ENCODE peak calls at places on chromosomes 3 and 15, in eight cellular contexts. I is lower lobe of right lung, M is thoracic aorta, T is iPS DF 6.9, U is heart left ventricle, E is neuronal stem cell, P is IMR-90, Q is right cardiac atrium. W is an unnamed sample.

GRCh38 chr3:167274141-167274874 is 105.8 kb downstream of the ZBBX start:
- DNase-seq in E (no peak), T (no peak), P (no peak), U (no peak), Q (no peak), M (no peak), I (no peak), W (no peak)

GRCh38 chr3:189838291-189838690 is 207.1 kb downstream of the TP63 start:
- DNase-seq in U (no peak), T (no peak), P (no peak), Q (no peak), M (no peak), I (no peak), E (no peak), W (no peak)

GRCh38 chr15:68408971-68409370 is 23.0 kb downstream of the ITGA11 start:
- DNase-seq in I (no peak), Q (no peak), P (no peak), E (no peak), M (no peak), U (peak; percentile 4), T (no peak), W (peak; percentile 22)

GRCh38 chr15:91357011-91357410 is 257.0 kb downstream of the SV2B start:
- DNase-seq in M (no peak), P (no peak), Q (no peak), I (no peak), E (no peak), T (no peak), U (no peak), W (no peak)

GRCh38 chr3:58009026-58009748 is 965 bp downstream of the FLNB start:
- DNase-seq in M (no peak), E (no peak), Q (peak; percentile 69), I (peak; percentile 64), U (no peak), P (no peak), T (no peak), W (peak; percentile 27)

GRCh38 chr15:85475317-85475701 is 94.9 kb downstream of the AKAP13 start:
- DNase-seq in E (no peak), I (no peak), T (no peak), M (no peak), U (no peak), Q (no peak), P (no peak), W (no peak)

GRCh38 chr3:57956833-57957174 is 51.4 kb upstream of the FLNB start:
- DNase-seq in U (no peak), T (no peak), E (no peak), P (no peak), Q (no peak), I (no peak), M (no peak), W (no peak)

GRCh38 chr15:75350601-75351331 is 3.9 kb downstream of the NEIL1 start:
- DNase-seq in Q (no peak), P (no peak), E (no peak), T (no peak), I (no peak), M (no peak), U (no peak), W (no peak)

GRCh38 chr3:135756016-135756695 is 209.4 kb upstream of the PPP2R3A start:
- DNase-seq in Q (no peak), I (no peak), P (no peak), U (no peak), T (no peak), E (no peak), M (no peak), W (no peak)

GRCh38 chr3:186099178-186099577 is 9.7 kb downstream of the ETV5 start:
- DNase-seq in U (peak; percentile 43), P (peak; percentile 82), M (peak; percentile 43), I (peak; percentile 63), E (no peak), Q (peak; percentile 69), T (no peak), W (no peak)

GRCh38 chr3:186097663-186098451 is 11.0 kb downstream of the ETV5 start:
- DNase-seq in P (peak; percentile 78), T (no peak), M (no peak), I (peak; percentile 70), E (peak; percentile 96), U (peak; percentile 68), Q (peak; percentile 80), W (peak; percentile 69)

GRCh38 chr3:186096295-186096694 is 12.6 kb downstream of the ETV5 start:
- DNase-seq in E (no peak), M (no peak), U (no peak), T (no peak), I (no peak), Q (no peak), P (no peak), W (no peak)

GRCh38 chr3:186097317-186097662 is 11.6 kb downstream of the ETV5 start:
- DNase-seq in E (no peak), U (no peak), T (no peak), M (no peak), I (no peak), P (no peak), Q (no peak), W (no peak)

DNA sequence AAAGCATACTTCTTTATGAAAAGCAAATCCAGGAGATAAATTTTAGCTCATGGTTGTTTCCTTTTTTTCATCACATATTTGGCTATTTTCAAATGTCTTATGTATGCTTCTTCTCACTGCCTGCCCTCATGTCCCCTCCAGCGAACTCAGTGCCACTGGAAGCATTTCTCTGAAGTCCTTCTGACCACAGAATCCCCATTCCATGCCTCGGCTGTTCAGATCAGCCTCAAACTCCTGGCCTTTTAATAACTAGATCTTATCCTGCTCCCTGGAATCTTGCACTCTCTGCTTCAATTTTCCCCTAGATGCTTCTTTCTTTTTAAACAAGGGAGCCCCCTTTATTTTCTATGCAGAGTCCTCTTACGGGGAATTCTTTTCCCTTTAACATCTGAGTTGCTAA is 10.1 kb downstream of the ETV5 start:
- DNase-seq in I (no peak), T (no peak), P (no peak), Q (no peak), M (no peak), U (no peak), E (no peak), W (no peak)
- H3K4me3 ChIP-seq in I (no peak overlapping the region), T (no peak overlapping the region), P (no peak overlapping the region), Q (no peak overlapping the region), M (no peak overlapping the region), U (no peak overlapping the region), E (no peak overlapping the region), W (no peak overlapping the region)

GRCh38 chr3:37935290-37935668 is 55.3 kb upstream of the VILL start:
- DNase-seq in U (no peak), P (peak; percentile 49), Q (no peak), E (no peak), T (no peak), M (no peak), I (no peak), W (no peak)

GRCh38 chr3:37935756-37936666 is 54.6 kb upstream of the VILL start:
- DNase-seq in E (peak; percentile 5), U (no peak), P (peak; percentile 95), I (no peak), T (no peak), M (no peak), Q (no peak), W (no peak)

GRCh38 chr3:37938011-37938410 is 52.6 kb upstream of the VILL start:
- DNase-seq in Q (no peak), U (no peak), M (no peak), T (no peak), P (no peak), I (no peak), E (no peak), W (no peak)

GRCh38 chr3:37934631-37935289 is 55.8 kb upstream of the VILL start:
- DNase-seq in P (no peak), M (no peak), I (no peak), E (no peak), U (no peak), T (no peak), Q (no peak), W (no peak)

GRCh38 chr3:37937156-37937555 is 53.4 kb upstream of the VILL start:
- DNase-seq in M (no peak), U (no peak), E (no peak), Q (no peak), T (no peak), I (no peak), P (no peak), W (no peak)
- H3K27ac ChIP-seq in M (no peak overlapping the region), U (peak overlapping the region; percentile 75), E (no peak overlapping the region), Q (no peak overlapping the region), T (no peak overlapping the region), I (no peak overlapping the region), P (peak overlapping the region; percentile 57), W (peak overlapping the region; percentile 34)

GRCh38 chr15:98700501-98700900 is 52.2 kb downstream of the IGF1R start:
- DNase-seq in Q (no peak), U (no peak), T (no peak), P (no peak), E (no peak), M (no peak), I (no peak), W (no peak)

GRCh38 chr15:98699591-98700424 is 51.5 kb downstream of the IGF1R start:
- DNase-seq in U (no peak), P (no peak), T (no peak), I (no peak), M (no peak), E (no peak), Q (no peak), W (no peak)

GRCh38 chr15:98705070-98705469 is 56.7 kb downstream of the IGF1R start:
- DNase-seq in I (no peak), P (no peak), E (no peak), T (no peak), M (no peak), Q (no peak), U (no peak), W (no peak)

GRCh38 chr15:98706387-98706786 is 58.0 kb downstream of the IGF1R start:
- DNase-seq in U (no peak), M (no peak), P (no peak), I (no peak), E (no peak), T (no peak), Q (no peak), W (no peak)

DNA sequence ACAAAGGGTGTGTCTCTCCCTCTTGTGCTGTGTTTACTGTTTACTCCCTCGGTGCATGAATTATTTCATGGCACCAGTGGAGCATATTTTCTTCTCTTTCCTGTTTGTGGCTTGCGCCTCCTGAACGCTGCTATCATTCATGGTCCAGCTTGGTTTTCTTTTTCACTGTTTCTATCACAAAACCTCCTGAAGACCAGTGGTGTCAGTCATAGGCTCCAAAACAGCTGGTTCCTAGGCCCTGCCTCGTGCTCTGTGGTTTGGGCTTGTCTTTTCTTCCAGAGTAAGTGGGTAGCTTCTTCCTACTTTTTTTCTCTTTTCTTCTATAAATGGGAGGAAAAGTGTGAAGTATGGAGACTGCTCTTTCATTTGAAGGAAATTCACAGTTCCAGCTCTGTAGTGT is 55.0 kb downstream of the IGF1R start:
- DNase-seq in Q (no peak), T (no peak), U (no peak), E (no peak), M (no peak), P (no peak), I (no peak), W (no peak)
- H3K4me1 ChIP-seq in Q (peaks cover 21% of the 10 kb centered on the region), T (peaks cover 18% of the 10 kb centered on the region), U (peaks cover 59% of the 10 kb centered on the region), E (peaks cover 13% of the 10 kb centered on the region), M (peaks cover 82% of the 10 kb centered on the region), P (peaks cover 31% of the 10 kb centered on the region), I (peaks cover 34% of the 10 kb centered on the region), W (no peaks in the 10 kb centered on the region)

GRCh38 chr3:121228971-121229370 is 316.8 kb downstream of the POLQ start:
- DNase-seq in P (no peak), U (no peak), E (no peak), I (no peak), Q (no peak), T (no peak), M (no peak), W (no peak)

GRCh38 chr3:121231872-121232271 is 313.9 kb downstream of the POLQ start:
- DNase-seq in T (no peak), P (no peak), I (no peak), Q (peak; percentile 1), M (no peak), E (no peak), U (no peak), W (no peak)

GRCh38 chr3:121232309-121233225 is 313.2 kb downstream of the POLQ start:
- DNase-seq in U (no peak), M (no peak), Q (peak; percentile 1), T (no peak), E (no peak), P (no peak), I (no peak), W (no peak)
- H3K4me3 ChIP-seq in U (no peak overlapping the region), M (no peak overlapping the region), Q (no peak overlapping the region), T (no peak overlapping the region), E (no peak overlapping the region), P (no peak overlapping the region), I (no peak overlapping the region), W (no peak overlapping the region)